ENCODE peak calls at places on chromosomes 16 and 17, in four cellular contexts. A is A549, T is HepG2, B is GM12878. Y is an unnamed sample.

GRCh38 chr16:15874745-15875314 is 13.6 kb downstream of the CEP20 start:
- DNase-seq in A (peak), T (peak), B (no peak), Y (peak)

GRCh38 chr16:57304169-57305061 is 19.9 kb upstream of the PLLP start:
- DNase-seq in A (peak), T (peak), B (peak), Y (no peak)

GRCh38 chr16:57920215-57920890 is 50.6 kb downstream of the CNGB1 start:
- DNase-seq in A (no peak), T (no peak), B (no peak), Y (no peak)

GRCh38 chr17:50638572-50638850 is 3.8 kb downstream of the ABCC3 start:
- DNase-seq in A (peak), T (no peak), B (no peak), Y (no peak)

GRCh38 chr16:57826706-57827625 is 24.7 kb upstream of the KIFC3 start:
- DNase-seq in A (no peak), T (peak), B (no peak), Y (no peak)

GRCh38 chr17:15392326-15392739 is 50.9 kb upstream of the TEKT3 start:
- DNase-seq in A (peak), T (no peak), B (no peak), Y (no peak)

GRCh38 chr17:62882878-62883277 is 74.8 kb upstream of the MARCHF10 start:
- DNase-seq in A (peak), T (no peak), B (no peak), Y (no peak)

GRCh38 chr16:19885456-19886060 is 910 bp upstream of the GPRC5B start:
- DNase-seq in A (no peak), T (no peak), B (no peak), Y (no peak)

GRCh38 chr17:69654981-69655581 is 240.6 kb downstream of the MAP2K6 start:
- DNase-seq in A (peak), T (no peak), B (no peak), Y (no peak)

GRCh38 chr17:12282056-12282455 is 261.4 kb downstream of the MAP2K4 start:
- DNase-seq in A (peak), T (no peak), B (no peak), Y (no peak)

GRCh38 chr17:40224707-40225092 is 5.6 kb downstream of the WIPF2 start:
- DNase-seq in A (no peak), T (no peak), B (no peak), Y (no peak)

GRCh38 chr17:57545836-57546305 is 199.2 kb downstream of the CCDC182 start:
- DNase-seq in A (no peak), T (no peak), B (no peak), Y (no peak)

GRCh38 chr17:2171725-2172446 is 117.0 kb downstream of the HIC1 start:
- DNase-seq in A (no peak), T (peak), B (no peak), Y (no peak)

GRCh38 chr16:80788016-80788415 is 16.4 kb downstream of the CDYL2 start:
- DNase-seq in A (no peak), T (no peak), B (no peak), Y (no peak)

GRCh38 chr17:67067571-67068517 is 23.5 kb downstream of the CACNG1 start:
- DNase-seq in A (no peak), T (no peak), B (no peak), Y (no peak)

GRCh38 chr17:18184143-18185007 is 747 bp downstream of the ALKBH5 start:
- DNase-seq in A (peak), T (no peak), B (no peak), Y (peak)

GRCh38 chr17:8365143-8365542 is 11.4 kb downstream of the KRABD2 start:
- DNase-seq in A (no peak), T (no peak), B (no peak), Y (no peak)

GRCh38 chr17:54813896-54814295 is 86.8 kb upstream of the TOM1L1 start:
- DNase-seq in A (no peak), T (no peak), B (no peak), Y (no peak)

GRCh38 chr17:46027326-46028325 is 28.6 kb downstream of the STH start:
- DNase-seq in A (no peak), T (no peak), B (no peak), Y (no peak)

GRCh38 chr16:11836653-11837244 is 14.6 kb downstream of the RSL1D1 start:
- DNase-seq in A (peak), T (no peak), B (no peak), Y (no peak)

GRCh38 chr16:60945225-60945624 is 1091.0 kb downstream of the CDH8 start:
- DNase-seq in A (peak), T (peak), B (no peak), Y (peak)

GRCh38 chr17:6456321-6456720 is 12.1 kb downstream of the PIMREG start:
- DNase-seq in A (no peak), T (no peak), B (no peak), Y (no peak)

GRCh38 chr17:74244128-74244527 is 29.9 kb upstream of the DNAI2 start:
- DNase-seq in A (no peak), T (no peak), B (no peak), Y (no peak)

GRCh38 chr17:63984651-63985386 is 12.1 kb upstream of the SCN4A start:
- DNase-seq in A (peak), T (peak), B (no peak), Y (peak)

GRCh38 chr16:19089410-19089955 is 22.1 kb downstream of the COQ7 start:
- DNase-seq in A (no peak), T (no peak), B (no peak), Y (no peak)

GRCh38 chr17:45277992-45278391 is 16.1 kb upstream of the SPATA32 start:
- DNase-seq in A (no peak), T (no peak), B (no peak), Y (no peak)

GRCh38 chr17:39166437-39167335 is 725 bp upstream of the ARL5C start:
- DNase-seq in A (no peak), T (no peak), B (no peak), Y (no peak)

GRCh38 chr17:47980516-47980915 is 9.6 kb downstream of the CDK5RAP3 start:
- DNase-seq in A (no peak), T (no peak), B (no peak), Y (no peak)

GRCh38 chr17:44029736-44030135 is 15.0 kb upstream of the TMEM101 start:
- DNase-seq in A (no peak), T (no peak), B (no peak), Y (no peak)

GRCh38 chr17:27338536-27338985 is 44.6 kb downstream of the WSB1 start:
- DNase-seq in A (no peak), T (no peak), B (peak), Y (no peak)

GRCh38 chr17:27339198-27339835 is 45.4 kb downstream of the WSB1 start:
- DNase-seq in A (no peak), T (no peak), B (peak), Y (no peak)

GRCh38 chr17:27340575-27340974 is 46.7 kb downstream of the WSB1 start:
- DNase-seq in A (no peak), T (no peak), B (no peak), Y (no peak)

GRCh38 chr17:27340990-27341595 is 47.2 kb downstream of the WSB1 start:
- DNase-seq in A (no peak), T (no peak), B (no peak), Y (no peak)

DNA sequence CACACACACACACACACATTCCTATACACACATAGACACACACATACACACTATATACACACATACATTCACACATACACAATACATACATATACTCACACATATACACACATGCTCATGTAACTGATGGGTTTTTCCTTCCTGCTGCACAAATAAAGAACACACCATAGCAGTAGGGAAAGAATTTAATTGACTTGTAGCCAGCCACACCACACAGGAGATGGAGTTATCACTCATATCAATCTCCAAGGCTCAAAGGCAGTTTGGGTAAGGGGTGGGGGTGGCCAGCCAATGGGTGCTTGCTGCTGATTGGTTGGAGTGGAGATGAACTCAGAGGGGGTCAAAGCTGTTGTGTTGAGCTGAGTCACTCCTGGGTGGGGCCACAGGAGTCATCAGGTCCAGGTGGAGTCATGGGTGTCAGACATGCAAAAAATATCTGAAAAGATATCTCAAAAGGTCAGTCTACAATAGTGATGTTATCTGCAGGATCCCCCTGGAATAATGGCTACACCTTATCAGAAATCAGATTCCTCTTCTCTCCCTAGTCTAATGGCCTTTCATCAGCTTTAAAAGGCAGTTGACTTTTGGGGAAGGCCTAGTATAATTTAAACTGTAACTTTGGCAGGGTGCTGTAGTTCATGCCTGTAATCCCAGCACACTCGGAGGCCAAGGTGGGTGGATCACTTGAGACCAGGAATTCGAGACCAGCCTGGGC is 46.1 kb downstream of the WSB1 start:
- DNase-seq in A (peak), T (peak), B (no peak), Y (peak)
- TF ChIP-seq CHD4 in A (no peak), T (no peak), B (no peak), Y (no peak)

DNA sequence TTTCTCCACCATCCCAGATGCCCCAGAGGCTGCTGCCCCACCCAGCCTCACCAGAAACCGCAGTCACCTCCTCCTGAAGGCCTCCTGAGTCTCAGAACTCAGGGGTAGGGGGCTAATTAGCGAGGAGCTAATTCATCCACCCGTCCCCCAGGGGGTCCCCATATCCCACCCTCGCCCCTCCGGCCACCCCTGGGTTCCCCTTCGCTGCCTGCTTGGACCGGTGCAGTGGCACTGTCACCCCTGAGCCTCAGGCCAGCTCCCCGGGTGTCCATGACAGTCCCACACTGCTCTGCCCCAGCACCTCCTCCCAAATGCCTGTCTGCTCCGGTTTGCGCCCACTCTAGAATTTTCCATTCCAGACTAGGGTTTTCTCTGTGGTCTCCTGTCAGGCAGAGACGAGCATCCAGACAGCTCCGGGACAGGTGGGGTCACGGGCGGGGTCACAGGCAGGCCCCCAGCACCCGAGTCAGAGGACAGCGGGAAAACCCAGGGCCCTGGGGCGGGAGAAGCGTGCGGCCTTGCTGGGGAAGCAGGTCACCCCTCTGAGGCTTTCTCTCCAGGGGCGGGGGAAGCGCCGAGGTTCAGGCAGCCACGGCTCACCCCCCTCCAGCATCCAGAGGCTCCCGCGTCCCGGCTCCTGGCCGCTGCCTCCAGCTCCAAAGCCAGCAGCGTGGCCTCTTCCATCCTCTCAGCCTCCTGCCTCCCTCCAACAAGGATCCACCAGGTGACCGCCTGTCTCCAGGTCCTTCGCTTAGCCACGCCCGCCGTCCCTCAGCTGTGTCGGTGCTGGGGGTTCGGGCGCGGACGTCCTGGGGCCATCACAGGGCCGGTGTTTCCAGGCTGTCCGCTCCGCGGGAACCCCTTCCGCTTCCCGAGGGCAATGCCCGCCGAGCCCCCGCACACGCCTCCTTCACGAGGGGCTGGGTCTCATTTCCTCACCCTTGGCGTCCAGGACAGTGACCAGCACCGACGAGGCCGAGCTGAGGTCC is 3.1 kb upstream of the PERCC1 start:
- DNase-seq in A (no peak), T (no peak), B (no peak), Y (no peak)
- TF ChIP-seq CHD4 in A (no peak), T (no peak), B (no peak), Y (no peak)

GRCh38 chr16:67885545-67885944 is 860 bp downstream of the NRN1L start:
- DNase-seq in A (no peak), T (no peak), B (no peak), Y (no peak)

GRCh38 chr16:67884684-67885083 is at the start of gene NRN1L:
- DNase-seq in A (no peak), T (no peak), B (no peak), Y (peak)

GRCh38 chr16:67883146-67883871 is 1.4 kb upstream of the NRN1L start:
- DNase-seq in A (no peak), T (peak), B (no peak), Y (no peak)

GRCh38 chr16:67882374-67883145 is 2.1 kb upstream of the NRN1L start:
- DNase-seq in A (no peak), T (no peak), B (no peak), Y (no peak)

DNA sequence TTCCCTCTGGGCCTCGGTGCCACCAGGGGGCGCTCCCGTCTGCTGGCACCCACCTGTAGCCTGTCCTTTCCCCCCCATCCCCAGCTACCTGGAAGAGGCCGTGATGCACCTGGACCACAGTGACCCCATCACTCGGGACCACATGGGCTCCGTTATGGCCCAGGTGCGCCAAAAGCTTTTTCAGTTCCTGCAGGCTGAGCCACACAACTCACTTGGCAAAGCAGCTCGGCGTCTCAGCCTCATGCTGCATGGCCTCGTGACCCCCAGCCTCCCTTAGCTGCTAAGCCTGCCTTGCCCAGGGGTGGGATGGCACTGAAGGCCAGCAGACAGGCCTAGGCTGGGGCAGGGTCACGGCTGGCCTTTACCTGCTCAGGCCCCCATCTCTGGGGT is 818 bp upstream of the NRN1L start:
- DNase-seq in A (peak), T (peak), B (no peak), Y (peak)
- TF ChIP-seq CHD4 in A (no peak), T (no peak), B (no peak), Y (no peak)

DNA sequence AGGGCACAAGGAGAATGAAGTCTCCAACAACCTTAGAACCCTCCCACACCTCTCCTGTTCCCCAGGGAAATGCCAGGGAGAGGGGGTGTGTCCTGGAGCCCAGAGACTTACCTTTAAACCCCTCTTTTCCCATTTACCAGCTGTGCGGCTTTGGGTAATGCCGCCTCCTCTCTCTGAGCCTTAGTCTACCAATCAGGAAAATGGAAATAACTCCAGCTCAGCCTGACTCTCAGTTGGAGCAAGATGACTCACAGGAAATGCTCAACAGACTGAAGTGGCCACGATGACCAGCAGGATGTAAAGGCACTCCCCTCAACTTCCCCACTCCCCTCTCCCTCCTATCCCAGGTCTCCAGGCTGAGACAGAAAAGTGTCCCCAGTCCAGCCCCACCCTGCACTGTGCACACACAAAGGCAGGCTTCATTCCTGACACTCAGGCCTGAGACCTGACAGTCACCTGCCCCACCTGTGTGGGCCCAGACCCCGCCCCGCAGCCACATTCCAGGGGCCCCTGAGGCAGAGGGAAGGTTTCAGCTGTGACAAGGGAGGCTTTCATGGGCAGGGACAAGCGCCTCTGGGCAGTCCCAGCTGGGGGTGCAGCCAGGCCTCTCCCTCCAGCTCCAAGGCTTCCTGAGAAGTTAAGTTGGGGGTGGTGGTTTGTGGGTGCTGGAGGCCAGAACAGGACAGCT is 3.0 kb upstream of the KRT15 start:
- DNase-seq in A (peak), T (peak), B (no peak), Y (peak)
- TF ChIP-seq CHD4 in A (no peak), T (peak), B (no peak), Y (peak)

GRCh38 chr17:56358651-56359050 is 205.4 kb downstream of the ANKFN1 start:
- DNase-seq in A (no peak), T (no peak), B (no peak), Y (no peak)
- TF ChIP-seq CHD4 in A (no peak), T (no peak), B (no peak), Y (no peak)

DNA sequence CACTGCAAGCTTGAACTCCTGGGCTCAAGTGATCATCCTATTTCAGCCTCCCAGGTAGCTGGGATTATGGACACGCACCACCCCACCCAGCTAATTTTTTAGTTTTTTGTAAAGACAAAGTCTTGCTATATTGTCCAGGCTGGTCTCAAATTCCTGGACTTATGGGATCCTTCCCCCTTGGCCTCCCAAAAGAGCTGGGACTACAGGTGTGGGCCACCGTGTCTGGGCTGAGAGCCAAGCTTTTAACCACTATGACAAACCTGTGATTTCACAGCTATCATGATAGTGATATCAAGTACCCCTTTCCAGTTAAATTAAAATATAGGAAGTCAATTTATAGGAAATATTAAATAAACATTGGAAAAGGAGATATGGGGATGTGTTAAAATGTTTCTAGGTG is 74.6 kb upstream of the IRX6 start:
- DNase-seq in A (no peak), T (no peak), B (no peak), Y (no peak)
- TF ChIP-seq CHD4 in A (no peak), T (no peak), B (no peak), Y (no peak)

GRCh38 chr17:73071387-73071999 is 21.0 kb downstream of the SLC39A11 start:
- DNase-seq in A (no peak), T (peak), B (no peak), Y (no peak)
- TF ChIP-seq CHD4 in A (no peak), T (no peak), B (no peak), Y (no peak)

GRCh38 chr16:1496464-1496863 is 3.3 kb downstream of the TELO2 start:
- DNase-seq in A (no peak), T (no peak), B (no peak), Y (no peak)

GRCh38 chr16:1495281-1496262 is 2.4 kb downstream of the TELO2 start:
- DNase-seq in A (no peak), T (no peak), B (no peak), Y (peak)

GRCh38 chr16:1494711-1495110 is 1.6 kb downstream of the TELO2 start:
- DNase-seq in A (no peak), T (no peak), B (no peak), Y (no peak)

GRCh38 chr16:1498899-1499676 is 5.9 kb downstream of the TELO2 start:
- DNase-seq in A (no peak), T (no peak), B (no peak), Y (no peak)

DNA sequence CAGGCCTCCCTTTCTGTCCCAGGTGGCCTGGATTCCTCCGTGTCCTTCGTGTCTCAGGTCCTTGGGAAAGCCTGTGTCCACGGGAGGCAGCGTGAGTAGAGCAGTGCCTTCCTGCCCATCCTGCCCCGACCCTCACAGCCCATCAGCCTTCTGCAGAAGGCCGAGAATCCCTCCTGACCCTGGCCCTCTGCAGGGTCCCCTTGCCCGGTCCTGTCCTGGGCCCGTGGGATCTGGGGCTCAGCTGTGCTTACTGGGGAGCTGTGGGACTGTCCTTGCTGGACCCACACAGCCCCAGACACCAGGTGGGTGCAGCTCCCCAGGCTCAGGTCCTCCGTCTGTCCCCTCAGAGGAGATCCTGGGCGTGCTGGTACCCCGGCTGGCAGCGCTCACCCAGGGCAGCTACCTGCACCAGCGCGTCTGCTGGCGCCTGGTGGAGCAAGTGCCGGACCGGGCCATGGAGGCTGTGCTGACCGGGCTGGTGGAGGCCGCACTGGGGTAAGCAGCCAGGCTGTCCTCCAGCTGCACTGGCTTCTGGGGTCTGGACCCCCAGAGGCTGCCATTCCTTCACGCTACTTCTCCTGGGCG is 3.9 kb downstream of the TELO2 start:
- DNase-seq in A (no peak), T (no peak), B (no peak), Y (no peak)
- TF ChIP-seq CHD4 in A (no peak), T (no peak), B (no peak), Y (no peak)

GRCh38 chr17:77924757-77925336 is 33.7 kb upstream of the TNRC6C start:
- DNase-seq in A (no peak), T (no peak), B (no peak), Y (no peak)
- TF ChIP-seq CHD4 in A (no peak), T (no peak), B (no peak), Y (no peak)

Y was measured in K562.